ENCODE peak calls at places on chromosomes 6 and 20, in nine cellular contexts. N is GM13977; H is NCI-H82; U is activated CD8-positive, alpha-beta memory T cell treated with anti-CD3 and anti-CD28 coated beads for 48 hours; Y is neuronal stem cell; R is sciatic nerve; J is CD8-positive, alpha-beta memory T cell; I is PC-3; X is COR-L47. T is an unnamed sample.

GRCh38 chr6:41965429-41966213 is 24.0 kb upstream of the CCND3 start:
- DNase-seq in I (no peak), J (no peak), X (no peak), H (no peak), R (peak), N (no peak), Y (peak), U (no peak), T (no peak)

GRCh38 chr6:113276631-113277030 is 580.5 kb upstream of the MARCKS start:
- DNase-seq in I (no peak), Y (no peak), N (no peak), X (no peak), H (no peak), R (no peak), U (no peak), J (no peak), T (no peak)

GRCh38 chr20:25470045-25470444 is 62.6 kb downstream of the GINS1 start:
- DNase-seq in H (peak), I (peak), U (no peak), X (peak), N (peak), R (no peak), Y (peak), J (no peak), T (peak)

GRCh38 chr6:166579234-166579575 is 7.3 kb downstream of the RAMACL start:
- DNase-seq in J (no peak), N (no peak), R (no peak), U (no peak), I (no peak), Y (no peak), H (no peak), X (no peak), T (no peak)

GRCh38 chr20:50848341-50848808 is 53.5 kb downstream of the BCAS4 start:
- DNase-seq in N (no peak), R (no peak), J (no peak), Y (no peak), X (no peak), I (no peak), U (no peak), H (no peak), T (peak)

GRCh38 chr20:24672886-24673677 is 203.7 kb downstream of the SYNDIG1 start:
- DNase-seq in X (no peak), N (no peak), H (no peak), I (peak), J (no peak), R (no peak), U (no peak), Y (no peak), T (peak)

GRCh38 chr6:156771047-156771446 is 6.1 kb upstream of the ARID1B start:
- DNase-seq in H (no peak), N (no peak), X (no peak), Y (no peak), J (no peak), I (no peak), U (no peak), R (no peak), T (no peak)

GRCh38 chr6:2158596-2159271 is 86.7 kb downstream of the GMDS start:
- DNase-seq in Y (peak), H (peak), I (peak), X (no peak), U (no peak), J (no peak), N (no peak), R (no peak), T (peak)

GRCh38 chr6:124995131-124995530 is 32.9 kb downstream of the RNF217 start:
- DNase-seq in Y (no peak), I (peak), X (no peak), U (no peak), H (no peak), R (no peak), J (no peak), N (no peak), T (no peak)

GRCh38 chr20:50445367-50446151 is 64.6 kb upstream of the PTPN1 start:
- DNase-seq in H (no peak), X (no peak), I (no peak), U (no peak), N (no peak), J (no peak), R (no peak), Y (no peak), T (no peak)

GRCh38 chr20:6026051-6026450 is 27.8 kb downstream of the LRRN4 start:
- DNase-seq in X (no peak), U (no peak), H (peak), N (no peak), R (no peak), J (no peak), Y (no peak), I (peak), T (no peak)

GRCh38 chr20:43870484-43870883 is 44.2 kb upstream of the TOX2 start:
- DNase-seq in I (peak), J (no peak), X (no peak), H (no peak), N (no peak), Y (no peak), R (no peak), U (no peak), T (no peak)

GRCh38 chr20:41046716-41047115 is 18.1 kb downstream of the TOP1 start:
- DNase-seq in R (no peak), H (no peak), J (no peak), U (no peak), X (no peak), Y (no peak), N (no peak), I (peak), T (peak)

GRCh38 chr20:21615617-21616080 is 89.8 kb upstream of the PAX1 start:
- DNase-seq in J (no peak), I (peak), N (peak), R (peak), Y (peak), X (peak), H (peak), U (peak), T (peak)